ENCODE peak calls at places on chromosome 21, in five cellular contexts. One of them, this sample, is unnamed.

GRCh38 chr21:37551406-37552355 is 185.1 kb downstream of the DYRK1A start:
- DNase-seq in mucosa of descending colon: no peak
- DNase-seq in HAP-1: no peak
- DNase-seq in endothelial cell of umbilical vein: peak; percentile 49
- DNase-seq in uterus: peak; percentile 42
- DNase-seq in this sample: peak; percentile 30

GRCh38 chr21:46092026-46092764 is 5.7 kb upstream of the COL6A2 start:
- DNase-seq in mucosa of descending colon: no peak
- DNase-seq in HAP-1: no peak
- DNase-seq in endothelial cell of umbilical vein: no peak
- DNase-seq in uterus: peak; percentile 85
- DNase-seq in this sample: peak; percentile 97

GRCh38 chr21:20661221-20661620 is 337.0 kb upstream of the NCAM2 start:
- DNase-seq in mucosa of descending colon: no peak
- DNase-seq in HAP-1: peak; percentile 56
- DNase-seq in endothelial cell of umbilical vein: no peak
- DNase-seq in uterus: no peak
- DNase-seq in this sample: no peak

GRCh38 chr21:41771625-41771945 is 4.7 kb upstream of the RIPK4 start:
- DNase-seq in mucosa of descending colon: no peak
- DNase-seq in HAP-1: no peak
- DNase-seq in endothelial cell of umbilical vein: no peak
- DNase-seq in uterus: no peak
- DNase-seq in this sample: no peak

GRCh38 chr21:29074007-29074376 is 544 bp upstream of the CCT8 start:
- DNase-seq in mucosa of descending colon: no peak
- DNase-seq in HAP-1: no peak
- DNase-seq in endothelial cell of umbilical vein: no peak
- DNase-seq in uterus: no peak
- DNase-seq in this sample: no peak

GRCh38 chr21:38384675-38385074 is 113.6 kb downstream of the ERG start:
- DNase-seq in mucosa of descending colon: no peak
- DNase-seq in HAP-1: no peak
- DNase-seq in endothelial cell of umbilical vein: no peak
- DNase-seq in uterus: no peak
- DNase-seq in this sample: no peak

GRCh38 chr21:28253378-28253777 is 739.3 kb downstream of the LTN1 start:
- DNase-seq in mucosa of descending colon: no peak
- DNase-seq in HAP-1: no peak
- DNase-seq in endothelial cell of umbilical vein: no peak
- DNase-seq in uterus: no peak
- DNase-seq in this sample: peak; percentile 77

GRCh38 chr21:37072239-37072987 is 458 bp downstream of the PIGP start:
- DNase-seq in mucosa of descending colon: peak; percentile 90
- DNase-seq in HAP-1: peak; percentile 41
- DNase-seq in endothelial cell of umbilical vein: no peak
- DNase-seq in uterus: peak; percentile 84
- DNase-seq in this sample: peak; percentile 94

GRCh38 chr21:39483917-39484316 is 32.1 kb downstream of the SH3BGR start:
- DNase-seq in mucosa of descending colon: no peak
- DNase-seq in HAP-1: no peak
- DNase-seq in endothelial cell of umbilical vein: peak; percentile 2
- DNase-seq in uterus: no peak
- DNase-seq in this sample: peak; percentile 74

GRCh38 chr21:39867198-39867650 is at the start of gene PCP4:
- DNase-seq in mucosa of descending colon: peak; percentile 66
- DNase-seq in HAP-1: no peak
- DNase-seq in endothelial cell of umbilical vein: no peak
- DNase-seq in uterus: peak; percentile 45
- DNase-seq in this sample: peak; percentile 70

GRCh38 chr21:33022489-33022827 is 3.3 kb upstream of the OLIG2 start:
- DNase-seq in mucosa of descending colon: no peak
- DNase-seq in HAP-1: no peak
- DNase-seq in endothelial cell of umbilical vein: no peak
- DNase-seq in uterus: no peak
- DNase-seq in this sample: no peak
- H3K9me3 ChIP-seq in mucosa of descending colon: no peaks in the 10 kb centered on the region
- H3K9me3 ChIP-seq in HAP-1: no peaks in the 10 kb centered on the region
- H3K9me3 ChIP-seq in endothelial cell of umbilical vein: no peaks in the 10 kb centered on the region
- H3K9me3 ChIP-seq in uterus: no peaks in the 10 kb centered on the region
- H3K9me3 ChIP-seq in this sample: peaks cover 8% of the 10 kb centered on the region

DNA sequence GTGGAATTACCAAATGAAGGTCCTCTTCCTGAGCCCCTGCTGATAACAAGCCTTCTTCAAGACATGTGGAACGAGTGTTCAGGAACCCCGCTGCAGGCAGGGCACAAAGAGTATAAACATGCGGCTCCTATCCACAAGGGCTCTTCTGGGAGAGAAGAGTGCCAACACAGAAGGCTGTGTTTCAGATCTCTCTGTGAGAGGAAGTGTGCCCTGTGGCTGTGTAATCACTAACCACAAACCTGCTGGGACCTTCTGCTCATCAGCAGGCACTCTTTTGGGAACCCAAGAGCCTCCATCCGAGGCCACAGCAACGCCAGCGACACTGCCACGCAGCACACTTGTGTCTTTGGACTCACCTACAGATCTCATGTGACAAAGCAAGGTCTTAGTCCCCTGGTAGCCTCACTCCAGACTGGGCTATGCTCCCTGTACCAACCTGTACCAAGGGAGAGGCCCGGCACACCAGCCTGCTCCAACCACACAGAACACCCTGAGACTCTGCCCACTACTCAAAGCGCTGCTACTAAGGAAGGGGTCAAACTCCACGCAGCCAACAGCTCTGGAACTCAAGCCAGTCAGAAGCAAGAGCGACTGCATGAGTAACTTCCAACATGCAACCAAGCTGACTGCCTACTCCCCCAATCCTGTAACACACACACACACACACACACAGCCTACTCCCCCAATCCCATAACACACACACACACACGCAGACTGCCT is 7.8 kb downstream of the PTTG1IP start:
- DNase-seq in mucosa of descending colon: peak; percentile 30
- DNase-seq in HAP-1: no peak
- DNase-seq in endothelial cell of umbilical vein: no peak
- DNase-seq in uterus: no peak
- DNase-seq in this sample: no peak
- H3K36me3 ChIP-seq in mucosa of descending colon: no peaks in the 10 kb centered on the region
- H3K36me3 ChIP-seq in HAP-1: peaks cover 10% of the 10 kb centered on the region
- H3K36me3 ChIP-seq in endothelial cell of umbilical vein: peaks cover 34% of the 10 kb centered on the region
- H3K36me3 ChIP-seq in uterus: no peaks in the 10 kb centered on the region
- H3K36me3 ChIP-seq in this sample: peaks cover 27% of the 10 kb centered on the region

DNA sequence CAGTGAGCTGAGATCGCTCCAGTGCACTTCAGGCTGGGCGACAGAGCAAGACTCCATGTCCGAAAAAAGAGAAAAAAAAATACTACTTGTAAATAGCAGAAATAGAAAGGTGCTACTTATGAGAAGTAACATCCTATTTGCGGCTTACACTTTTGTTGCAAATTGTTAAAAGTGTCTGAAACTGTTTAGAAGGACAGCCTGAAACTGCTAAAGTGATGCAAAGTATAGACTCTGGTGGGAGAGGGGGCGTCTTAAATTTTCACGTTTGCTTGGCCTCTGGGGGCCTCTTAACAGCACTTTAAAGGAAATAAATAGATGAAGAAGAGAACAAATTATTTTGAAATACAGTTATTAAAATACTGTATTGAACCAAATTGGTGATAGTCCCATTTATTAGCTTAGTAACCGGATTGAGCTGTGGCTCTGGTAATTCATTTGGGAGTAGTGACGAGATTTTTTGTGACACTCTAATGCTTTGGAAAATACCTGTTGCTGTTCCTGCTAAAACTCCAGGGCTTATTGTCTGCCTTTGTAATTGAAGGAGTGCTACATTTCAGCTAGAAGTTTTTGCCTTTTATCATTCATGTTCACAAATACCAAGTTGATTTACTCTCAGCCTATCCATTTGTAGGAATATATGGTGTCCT is 6.1 kb downstream of the PKNOX1 start:
- DNase-seq in mucosa of descending colon: no peak
- DNase-seq in HAP-1: no peak
- DNase-seq in endothelial cell of umbilical vein: no peak
- DNase-seq in uterus: no peak
- DNase-seq in this sample: no peak
- H3K9me3 ChIP-seq in mucosa of descending colon: no peaks in the 10 kb centered on the region
- H3K9me3 ChIP-seq in HAP-1: peaks cover 6% of the 10 kb centered on the region
- H3K9me3 ChIP-seq in endothelial cell of umbilical vein: no peaks in the 10 kb centered on the region
- H3K9me3 ChIP-seq in uterus: no peaks in the 10 kb centered on the region
- H3K9me3 ChIP-seq in this sample: no peaks in the 10 kb centered on the region

GRCh38 chr21:31284797-31285397 is 59.2 kb downstream of the TIAM1 start:
- DNase-seq in mucosa of descending colon: no peak
- DNase-seq in HAP-1: no peak
- DNase-seq in endothelial cell of umbilical vein: no peak
- DNase-seq in uterus: no peak
- DNase-seq in this sample: no peak
- H3K36me3 ChIP-seq in mucosa of descending colon: no peaks in the 10 kb centered on the region
- H3K36me3 ChIP-seq in HAP-1: no peaks in the 10 kb centered on the region
- H3K36me3 ChIP-seq in endothelial cell of umbilical vein: no peaks in the 10 kb centered on the region
- H3K36me3 ChIP-seq in uterus: no peaks in the 10 kb centered on the region
- H3K36me3 ChIP-seq in this sample: no peaks in the 10 kb centered on the region

DNA sequence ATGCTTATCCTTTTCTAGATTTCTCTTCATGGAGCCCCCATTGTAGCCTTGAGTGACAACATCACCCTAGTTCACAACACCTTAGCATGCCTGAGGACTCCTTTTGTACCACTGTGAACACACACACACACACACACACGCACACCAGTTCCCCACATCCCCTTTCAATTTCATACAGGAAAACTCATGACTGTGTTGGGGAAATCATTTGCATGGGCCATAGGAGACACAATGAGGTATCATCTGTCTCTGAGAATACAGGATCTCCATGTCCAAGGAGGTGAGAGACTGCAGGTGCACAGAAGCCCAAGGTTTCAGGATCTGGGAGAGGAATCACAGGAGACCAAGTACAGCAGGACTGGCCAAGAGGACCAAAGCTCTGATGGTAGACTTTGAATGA is 119.7 kb downstream of the TPTE start:
- DNase-seq in mucosa of descending colon: no peak
- DNase-seq in HAP-1: no peak
- DNase-seq in endothelial cell of umbilical vein: no peak
- DNase-seq in uterus: no peak
- DNase-seq in this sample: no peak
- H3K9me3 ChIP-seq in mucosa of descending colon: peaks cover 80% of the 10 kb centered on the region
- H3K9me3 ChIP-seq in HAP-1: peaks cover 24% of the 10 kb centered on the region
- H3K9me3 ChIP-seq in endothelial cell of umbilical vein: peaks cover 27% of the 10 kb centered on the region
- H3K9me3 ChIP-seq in uterus: no peaks in the 10 kb centered on the region
- H3K9me3 ChIP-seq in this sample: peaks cover 2% of the 10 kb centered on the region

This sample was measured in adipocyte.